ENCODE peak calls at places on chromosomes 11 and 22, in eight cellular contexts. X is HL-60, F is HCT116, I is astrocyte of the cerebellum, M is left lung, A is cardiac fibroblast, S is HFF-Myc, G is astrocyte. Q is an unnamed sample.
A peak's percentile ranks its signal among the peaks of the same experiment; 100 is the strongest.

GRCh38 chr22:41094036-41094435 is 1.6 kb downstream of the EP300 start:
- DNase-seq in S (no peak), X (no peak), A (peak; percentile 44), M (no peak), G (peak; percentile 22), F (no peak), I (no peak), Q (no peak)

GRCh38 chr22:36012332-36012731 is 16.3 kb downstream of the RBFOX2 start:
- DNase-seq in M (no peak), G (no peak), I (no peak), X (no peak), S (no peak), F (no peak), A (no peak), Q (no peak)

GRCh38 chr11:101336858-101337257 is 207.2 kb upstream of the PGR start:
- DNase-seq in M (no peak), I (no peak), A (no peak), G (no peak), S (no peak), X (no peak), F (no peak), Q (no peak)

GRCh38 chr22:42214625-42215415 is 55.6 kb downstream of the TCF20 start:
- DNase-seq in G (no peak), X (no peak), A (no peak), I (peak; percentile 22), S (no peak), F (no peak), M (no peak), Q (no peak)

GRCh38 chr11:75925785-75926164 is 110.8 kb downstream of the UVRAG start:
- DNase-seq in A (peak; percentile 5), M (no peak), S (no peak), G (peak; percentile 56), F (no peak), I (no peak), X (no peak), Q (no peak)

GRCh38 chr22:49419661-49420060 is 408.0 kb downstream of the BRD1 start:
- DNase-seq in M (no peak), G (no peak), I (no peak), A (no peak), S (no peak), X (no peak), F (no peak), Q (no peak)

GRCh38 chr11:66842501-66842895 is 743 bp upstream of the RCE1 start:
- DNase-seq in X (no peak), A (no peak), M (no peak), G (no peak), I (no peak), S (no peak), F (no peak), Q (no peak)

GRCh38 chr11:70568504-70569172 is 170.3 kb downstream of the CTTN start:
- DNase-seq in G (peak; percentile 20), S (no peak), A (peak; percentile 73), I (no peak), F (no peak), X (no peak), M (no peak), Q (no peak)

GRCh38 chr11:27296406-27296994 is 66.5 kb downstream of the CCDC34 start:
- DNase-seq in S (no peak), X (peak; percentile 1), I (peak; percentile 64), F (peak; percentile 27), A (peak; percentile 79), M (no peak), G (peak; percentile 63), Q (no peak)

GRCh38 chr11:125448136-125448535 is 47.9 kb downstream of the FEZ1 start:
- DNase-seq in S (no peak), I (peak; percentile 40), M (no peak), G (peak; percentile 67), A (peak; percentile 34), F (peak; percentile 24), X (no peak), Q (no peak)

GRCh38 chr11:11587122-11587521 is 34.7 kb downstream of the GALNT18 start:
- DNase-seq in F (no peak), X (no peak), I (no peak), M (no peak), A (no peak), G (peak; percentile 21), S (no peak), Q (no peak)

DNA sequence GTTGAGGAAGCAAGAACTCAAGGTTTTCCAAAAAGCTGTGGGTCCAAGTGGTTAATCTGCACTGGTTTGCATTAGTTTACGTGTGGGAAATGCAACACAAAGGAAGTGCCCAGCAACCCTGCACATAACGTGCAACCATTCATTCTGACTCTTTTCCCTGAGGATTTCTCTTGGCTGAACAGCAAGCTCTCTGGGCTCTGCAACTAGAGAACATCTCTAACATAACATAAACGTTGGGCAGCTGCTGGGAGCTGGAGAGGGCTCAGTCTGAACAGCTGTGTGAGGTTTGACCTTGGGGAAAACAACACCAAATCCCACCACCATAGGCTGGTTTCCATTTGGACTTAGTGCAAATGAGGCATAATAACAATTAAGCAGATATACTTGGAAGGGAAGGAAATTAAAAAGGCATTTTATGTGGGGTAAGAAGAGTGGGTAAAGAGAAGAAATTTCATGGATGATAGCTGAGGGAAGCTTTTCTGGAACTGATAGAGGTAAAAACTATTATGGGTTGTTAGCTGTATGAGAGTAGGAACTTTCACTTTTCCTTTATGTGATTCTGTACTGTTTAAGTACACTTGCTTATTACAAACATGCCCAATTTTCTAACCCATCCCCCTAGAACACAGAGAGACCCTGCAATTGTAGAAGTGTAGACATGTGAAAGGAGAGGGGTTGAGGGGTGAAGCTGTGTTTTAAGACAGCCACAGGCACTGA is 76.2 kb downstream of the SNX19 start:
- DNase-seq in F (no peak), A (peak; percentile 87), I (peak; percentile 24), S (no peak), X (no peak), M (no peak), G (no peak), Q (no peak)
- H3K4me3 ChIP-seq in F (no peak overlapping the region), A (no peak overlapping the region), I (no peak overlapping the region), S (no peak overlapping the region), X (no peak overlapping the region), M (no peak overlapping the region), G (no peak overlapping the region), Q (no peak overlapping the region)

DNA sequence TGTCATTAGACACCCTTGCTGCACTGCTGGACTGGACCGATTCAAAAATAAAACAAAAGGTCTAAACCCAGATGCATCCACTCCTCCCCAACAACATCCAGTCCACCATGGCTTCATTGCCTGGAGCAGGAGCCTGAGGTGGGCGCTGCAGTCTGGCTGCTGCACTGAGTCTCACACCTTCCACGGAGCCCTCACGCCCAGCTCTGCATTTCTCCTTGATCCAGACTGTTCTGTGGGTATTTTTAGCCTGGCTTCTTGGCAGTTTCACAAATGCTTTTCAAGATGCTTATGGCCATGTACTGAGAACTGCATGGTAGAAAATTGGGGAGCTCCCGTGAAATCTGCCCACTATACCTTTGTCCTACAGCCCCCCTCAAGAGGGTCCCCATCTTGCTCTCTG is 53.3 kb upstream of the JAM3 start:
- DNase-seq in A (no peak), F (no peak), X (no peak), M (no peak), G (no peak), S (no peak), I (no peak), Q (no peak)
- TF ChIP-seq CTCF in A (no peak), F (no peak), X (no peak), M (no peak), G (no peak), S (no peak), I (no peak), Q (no peak)

GRCh38 chr22:27378994-27379393 is 422.6 kb downstream of the MN1 start:
- DNase-seq in X (no peak), F (no peak), A (no peak), G (no peak), M (no peak), S (no peak), I (no peak), Q (no peak)
- H3K4me3 ChIP-seq in X (no peak overlapping the region), F (no peak overlapping the region), A (no peak overlapping the region), G (no peak overlapping the region), M (no peak overlapping the region), S (no peak overlapping the region), I (no peak overlapping the region), Q (no peak overlapping the region)

DNA sequence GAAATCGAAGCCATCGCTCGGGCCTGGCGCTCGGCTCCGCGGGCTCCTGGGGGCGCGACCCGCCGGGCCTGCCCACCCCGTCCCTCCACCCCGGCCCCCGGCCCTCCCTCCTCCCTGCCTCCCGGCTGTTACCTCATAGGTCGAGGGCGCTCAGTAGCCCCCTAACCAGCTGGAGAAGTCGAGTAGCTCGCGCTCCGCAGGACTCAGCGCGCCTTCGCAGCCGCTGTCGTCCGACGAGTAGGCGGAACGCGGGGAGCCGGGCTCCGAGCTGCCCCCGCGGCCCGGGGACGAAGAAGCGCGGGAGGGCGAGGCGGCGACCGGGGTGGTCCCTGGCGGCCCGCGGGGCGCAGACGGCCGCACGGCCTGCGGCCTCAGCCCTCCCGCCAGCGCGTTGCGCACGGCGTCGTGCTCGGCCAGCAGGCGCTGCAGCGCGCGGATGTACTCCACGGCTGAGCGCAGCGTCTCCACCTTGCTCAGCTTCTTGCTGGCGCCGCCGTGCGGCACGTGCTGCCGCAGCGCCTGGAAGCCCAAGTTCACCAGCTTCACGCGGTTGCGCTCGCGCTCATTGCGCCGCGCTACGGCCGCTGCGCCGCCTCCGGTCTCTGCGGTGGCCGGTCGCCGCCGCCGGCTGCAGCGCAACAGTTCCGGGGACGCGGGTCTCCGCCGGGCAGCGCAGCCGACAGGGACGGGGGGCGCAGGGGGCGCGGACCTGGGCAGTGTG is 627 bp downstream of the ASCL2 start:
- DNase-seq in M (peak; percentile 59), S (peak; percentile 12), X (peak; percentile 66), G (peak; percentile 49), I (no peak), F (no peak), A (peak; percentile 56), Q (no peak)
- TF ChIP-seq CTCF in M (peak; percentile 15), S (no peak), X (no peak), G (no peak), I (no peak), F (no peak), A (no peak), Q (no peak)